ENCODE peak calls at places on chromosome 5, in eight cellular contexts. O is body of pancreas, R is GM10248, B is foreskin fibroblast, A is AG04449, I is transverse colon, G is glutamatergic neuron, K is GM20000. Z is an unnamed sample.

GRCh38 chr5:2324788-2325187 is 426.7 kb downstream of the IRX2 start:
- DNase-seq in O (no peak), R (no peak), B (no peak), A (no peak), I (no peak), G (no peak), K (no peak), Z (no peak)

GRCh38 chr5:143588933-143589662 is 185.6 kb upstream of the NR3C1 start:
- DNase-seq in O (no peak), R (no peak), B (no peak), A (no peak), I (no peak), G (no peak), K (no peak), Z (no peak)

GRCh38 chr5:178312900-178313299 is 80.3 kb upstream of the PHYKPL start:
- DNase-seq in O (no peak), R (no peak), B (no peak), A (no peak), I (peak), G (peak), K (no peak), Z (no peak)

GRCh38 chr5:11596657-11597071 is 307.6 kb downstream of the CTNND2 start:
- DNase-seq in O (peak), R (no peak), B (no peak), A (no peak), I (no peak), G (no peak), K (no peak), Z (no peak)

GRCh38 chr5:151825445-151825844 is 53.7 kb downstream of the G3BP1 start:
- DNase-seq in O (peak), R (peak), B (peak), A (peak), I (peak), G (peak), K (peak), Z (peak)

GRCh38 chr5:179151521-179152118 is 91.4 kb downstream of the ZNF354C start:
- DNase-seq in O (no peak), R (no peak), B (no peak), A (no peak), I (no peak), G (no peak), K (no peak), Z (no peak)

GRCh38 chr5:94544031-94544650 is 74.3 kb downstream of the KIAA0825 start:
- DNase-seq in O (no peak), R (no peak), B (peak), A (no peak), I (no peak), G (no peak), K (no peak), Z (no peak)

GRCh38 chr5:148176480-148176879 is 8.1 kb downstream of the SPINK14 start:
- DNase-seq in O (no peak), R (no peak), B (no peak), A (no peak), I (no peak), G (no peak), K (no peak), Z (no peak)

GRCh38 chr5:93585753-93586385 is 2.8 kb downstream of the NR2F1 start:
- DNase-seq in O (no peak), R (no peak), B (peak), A (no peak), I (no peak), G (no peak), K (no peak), Z (no peak)

GRCh38 chr5:163807781-163808180 is 302.4 kb downstream of the MAT2B start:
- DNase-seq in O (no peak), R (no peak), B (no peak), A (no peak), I (no peak), G (no peak), K (no peak), Z (no peak)

GRCh38 chr5:102289251-102289899 is 6.7 kb downstream of the SLCO4C1 start:
- DNase-seq in O (no peak), R (no peak), B (no peak), A (no peak), I (no peak), G (no peak), K (no peak), Z (no peak)

GRCh38 chr5:51376504-51376903 is 6.7 kb upstream of the ISL1 start:
- DNase-seq in O (no peak), R (no peak), B (no peak), A (no peak), I (no peak), G (peak), K (no peak), Z (no peak)

GRCh38 chr5:156475831-156476551 is 149.0 kb downstream of the SGCD start:
- DNase-seq in O (peak), R (no peak), B (peak), A (peak), I (peak), G (no peak), K (no peak), Z (no peak)

GRCh38 chr5:943201-943873 is 50.7 kb downstream of the TRIP13 start:
- DNase-seq in O (no peak), R (no peak), B (no peak), A (no peak), I (no peak), G (no peak), K (no peak), Z (no peak)

GRCh38 chr5:107618233-107618632 is 52.5 kb downstream of the EFNA5 start:
- DNase-seq in O (no peak), R (no peak), B (no peak), A (no peak), I (no peak), G (no peak), K (no peak), Z (no peak)

GRCh38 chr5:135753990-135754389 is 80.5 kb upstream of the SLC25A48 start:
- DNase-seq in O (no peak), R (no peak), B (no peak), A (no peak), I (no peak), G (no peak), K (no peak), Z (no peak)

GRCh38 chr5:37735649-37736347 is 104.0 kb downstream of the GDNF start:
- DNase-seq in O (no peak), R (no peak), B (peak), A (no peak), I (no peak), G (no peak), K (no peak), Z (no peak)

GRCh38 chr5:103589416-103590175 is 27.0 kb upstream of the NUDT12 start:
- DNase-seq in O (no peak), R (no peak), B (peak), A (no peak), I (no peak), G (no peak), K (no peak), Z (no peak)

GRCh38 chr5:54390015-54390414 is 65.5 kb upstream of the HSPB3 start:
- DNase-seq in O (peak), R (no peak), B (peak), A (peak), I (peak), G (peak), K (no peak), Z (no peak)

GRCh38 chr5:119792154-119792799 is 162.9 kb downstream of the FAM170A start:
- DNase-seq in O (no peak), R (no peak), B (peak), A (no peak), I (peak), G (no peak), K (no peak), Z (no peak)

GRCh38 chr5:18395126-18396110 is 761.2 kb downstream of the TAF11L14 start:
- DNase-seq in O (no peak), R (no peak), B (no peak), A (no peak), I (no peak), G (no peak), K (no peak), Z (no peak)

GRCh38 chr5:149961186-149961685 is 678 bp downstream of the SLC26A2 start:
- DNase-seq in O (no peak), R (no peak), B (no peak), A (no peak), I (no peak), G (no peak), K (no peak), Z (no peak)

GRCh38 chr5:83368835-83369234 is 102.7 kb upstream of the VCAN start:
- DNase-seq in O (no peak), R (no peak), B (no peak), A (no peak), I (no peak), G (no peak), K (no peak), Z (no peak)

GRCh38 chr5:59299006-59299405 is 594.5 kb downstream of the PDE4D start:
- DNase-seq in O (no peak), R (no peak), B (no peak), A (no peak), I (no peak), G (no peak), K (no peak), Z (no peak)

GRCh38 chr5:123951204-123951977 is 439.4 kb downstream of the CSNK1G3 start:
- DNase-seq in O (no peak), R (no peak), B (peak), A (peak), I (no peak), G (no peak), K (no peak), Z (no peak)

GRCh38 chr5:153756540-153756939 is 266.1 kb downstream of the GRIA1 start:
- DNase-seq in O (no peak), R (no peak), B (peak), A (no peak), I (no peak), G (no peak), K (no peak), Z (no peak)

GRCh38 chr5:134600600-134600999 is 32.0 kb downstream of the SAR1B start:
- DNase-seq in O (no peak), R (no peak), B (peak), A (peak), I (no peak), G (no peak), K (no peak), Z (no peak)

GRCh38 chr5:25993701-25994100 is 1044.7 kb downstream of the CDH9 start:
- DNase-seq in O (no peak), R (no peak), B (no peak), A (no peak), I (no peak), G (no peak), K (no peak), Z (no peak)

GRCh38 chr5:106269252-106269843 is 1401.4 kb downstream of the EFNA5 start:
- DNase-seq in O (no peak), R (no peak), B (peak), A (no peak), I (no peak), G (no peak), K (no peak), Z (no peak)

GRCh38 chr5:62305715-62306493 is at the start of gene KIF2A:
- DNase-seq in O (peak), R (peak), B (peak), A (peak), I (peak), G (peak), K (peak), Z (peak)
- TF ChIP-seq CTCF in O (peak), R (peak), B (no peak), A (peak), I (peak), G (no peak), K (no peak), Z (no peak)

GRCh38 chr5:145236127-145236526 is 599.0 kb downstream of the PRELID2 start:
- DNase-seq in O (no peak), R (no peak), B (peak), A (no peak), I (no peak), G (no peak), K (no peak), Z (no peak)

GRCh38 chr5:145236966-145237365 is 598.2 kb downstream of the PRELID2 start:
- DNase-seq in O (no peak), R (no peak), B (peak), A (no peak), I (no peak), G (no peak), K (no peak), Z (no peak)

GRCh38 chr5:145233461-145233860 is 601.7 kb downstream of the PRELID2 start:
- DNase-seq in O (no peak), R (no peak), B (no peak), A (no peak), I (no peak), G (no peak), K (no peak), Z (no peak)

GRCh38 chr5:145243016-145243415 is 592.1 kb downstream of the PRELID2 start:
- DNase-seq in O (no peak), R (no peak), B (no peak), A (no peak), I (no peak), G (no peak), K (no peak), Z (no peak)

DNA sequence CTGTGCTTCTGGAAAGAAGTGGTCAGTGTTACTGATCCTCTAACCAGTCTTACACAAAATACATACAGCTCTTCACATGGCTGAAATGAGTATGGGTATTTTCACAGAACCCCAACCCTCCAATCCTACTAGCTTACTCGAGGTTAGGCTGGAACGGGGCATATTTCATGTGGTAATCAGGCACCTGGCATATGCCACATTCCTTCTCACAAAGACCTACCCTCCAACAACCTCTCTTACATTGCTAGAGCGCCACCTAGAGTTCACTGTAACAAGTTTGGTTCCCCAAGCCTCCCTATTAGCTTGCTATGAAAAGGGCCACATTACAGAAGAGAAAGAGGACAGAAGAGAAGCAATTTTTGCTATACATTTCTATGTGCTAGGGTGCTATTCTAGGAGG is 597.3 kb downstream of the PRELID2 start:
- DNase-seq in O (peak), R (peak), B (peak), A (no peak), I (peak), G (peak), K (peak), Z (peak)
- TF ChIP-seq CTCF in O (peak), R (peak), B (peak), A (no peak), I (peak), G (peak), K (peak), Z (peak)

GRCh38 chr5:35317586-35317985 is 87.3 kb upstream of the PRLR start:
- DNase-seq in O (no peak), R (no peak), B (no peak), A (no peak), I (no peak), G (no peak), K (no peak), Z (no peak)
- TF ChIP-seq CTCF in O (no peak), R (no peak), B (no peak), A (no peak), I (no peak), G (no peak), K (no peak), Z (no peak)

GRCh38 chr5:74336286-74336685 is 304.2 kb downstream of the ENC1 start:
- DNase-seq in O (no peak), R (no peak), B (peak), A (no peak), I (no peak), G (peak), K (no peak), Z (peak)
- TF ChIP-seq CTCF in O (no peak), R (no peak), B (peak), A (no peak), I (no peak), G (peak), K (no peak), Z (peak)

GRCh38 chr5:132134384-132134783 is 60.8 kb downstream of the CSF2 start:
- DNase-seq in O (no peak), R (no peak), B (peak), A (no peak), I (no peak), G (no peak), K (no peak), Z (no peak)
- TF ChIP-seq CTCF in O (no peak), R (peak), B (peak), A (peak), I (no peak), G (peak), K (no peak), Z (peak)

GRCh38 chr5:91243859-91244258 is 139.3 kb downstream of the ARRDC3 start:
- DNase-seq in O (no peak), R (no peak), B (no peak), A (no peak), I (no peak), G (no peak), K (no peak), Z (no peak)

GRCh38 chr5:91243286-91243685 is 139.8 kb downstream of the ARRDC3 start:
- DNase-seq in O (no peak), R (no peak), B (no peak), A (no peak), I (no peak), G (no peak), K (no peak), Z (no peak)

GRCh38 chr5:91245871-91246270 is 137.2 kb downstream of the ARRDC3 start:
- DNase-seq in O (no peak), R (no peak), B (peak), A (no peak), I (no peak), G (no peak), K (no peak), Z (no peak)

GRCh38 chr5:91245074-91245452 is 138.1 kb downstream of the ARRDC3 start:
- DNase-seq in O (no peak), R (no peak), B (no peak), A (no peak), I (no peak), G (no peak), K (no peak), Z (no peak)

GRCh38 chr5:91244380-91245073 is 138.6 kb downstream of the ARRDC3 start:
- DNase-seq in O (no peak), R (no peak), B (no peak), A (no peak), I (no peak), G (no peak), K (no peak), Z (no peak)
- TF ChIP-seq CTCF in O (no peak), R (no peak), B (no peak), A (no peak), I (no peak), G (peak), K (no peak), Z (peak)

GRCh38 chr5:174750720-174751119 is 26.3 kb downstream of the MSX2 start:
- DNase-seq in O (no peak), R (no peak), B (peak), A (peak), I (no peak), G (no peak), K (no peak), Z (no peak)

GRCh38 chr5:174751154-174751990 is 27.0 kb downstream of the MSX2 start:
- DNase-seq in O (no peak), R (no peak), B (peak), A (no peak), I (no peak), G (peak), K (no peak), Z (no peak)

GRCh38 chr5:174759091-174759490 is 34.7 kb downstream of the MSX2 start:
- DNase-seq in O (no peak), R (no peak), B (no peak), A (no peak), I (no peak), G (no peak), K (no peak), Z (no peak)

GRCh38 chr5:174752121-174752520 is 27.7 kb downstream of the MSX2 start:
- DNase-seq in O (no peak), R (no peak), B (no peak), A (no peak), I (no peak), G (no peak), K (no peak), Z (no peak)

GRCh38 chr5:174755103-174755502 is 30.7 kb downstream of the MSX2 start:
- DNase-seq in O (no peak), R (no peak), B (no peak), A (no peak), I (no peak), G (no peak), K (no peak), Z (no peak)
- TF ChIP-seq CTCF in O (peak), R (no peak), B (peak), A (peak), I (no peak), G (no peak), K (no peak), Z (peak)

GRCh38 chr5:169889572-169889971 is 90.7 kb downstream of the INSYN2B start:
- DNase-seq in O (no peak), R (no peak), B (no peak), A (no peak), I (no peak), G (no peak), K (no peak), Z (no peak)

GRCh38 chr5:169893010-169893409 is 87.3 kb downstream of the INSYN2B start:
- DNase-seq in O (no peak), R (no peak), B (no peak), A (no peak), I (no peak), G (no peak), K (no peak), Z (no peak)

GRCh38 chr5:169895876-169896275 is 84.4 kb downstream of the INSYN2B start:
- DNase-seq in O (peak), R (no peak), B (no peak), A (no peak), I (no peak), G (no peak), K (no peak), Z (no peak)

GRCh38 chr5:169893586-169893985 is 86.7 kb downstream of the INSYN2B start:
- DNase-seq in O (no peak), R (no peak), B (no peak), A (no peak), I (no peak), G (no peak), K (no peak), Z (no peak)
- TF ChIP-seq CTCF in O (no peak), R (no peak), B (no peak), A (no peak), I (no peak), G (no peak), K (no peak), Z (no peak)

GRCh38 chr5:171436804-171437285 is 17.4 kb downstream of the FGF18 start:
- DNase-seq in O (peak), R (no peak), B (no peak), A (no peak), I (no peak), G (no peak), K (no peak), Z (no peak)

GRCh38 chr5:171435908-171436307 is 16.5 kb downstream of the FGF18 start:
- DNase-seq in O (no peak), R (no peak), B (no peak), A (no peak), I (no peak), G (no peak), K (no peak), Z (no peak)

GRCh38 chr5:171434874-171435273 is 15.4 kb downstream of the FGF18 start:
- DNase-seq in O (no peak), R (no peak), B (no peak), A (no peak), I (no peak), G (no peak), K (no peak), Z (no peak)

GRCh38 chr5:171438753-171439152 is 19.3 kb downstream of the FGF18 start:
- DNase-seq in O (no peak), R (no peak), B (no peak), A (no peak), I (no peak), G (no peak), K (no peak), Z (no peak)

GRCh38 chr5:171437286-171437821 is 17.9 kb downstream of the FGF18 start:
- DNase-seq in O (peak), R (no peak), B (no peak), A (no peak), I (no peak), G (peak), K (no peak), Z (no peak)
- TF ChIP-seq CTCF in O (peak), R (no peak), B (no peak), A (no peak), I (no peak), G (no peak), K (no peak), Z (no peak)

GRCh38 chr5:98424681-98425454 is 348.6 kb upstream of the RGMB start:
- DNase-seq in O (no peak), R (no peak), B (peak), A (no peak), I (no peak), G (no peak), K (no peak), Z (no peak)
- TF ChIP-seq CTCF in O (no peak), R (no peak), B (no peak), A (no peak), I (no peak), G (no peak), K (no peak), Z (no peak)